ENCODE peak calls at places on chromosomes 5 and 9, in eight cellular contexts. F is thyroid gland, X is PC-9, C is WERI-Rb-1, A is spleen, B is choroid plexus epithelial cell, W is fibroblast of the aortic adventitia, Y is left ventricle myocardium inferior. D is an unnamed sample.

GRCh38 chr5:136134653-136135052 is 2.0 kb downstream of the SMAD5 start:
- DNase-seq in F (no peak), X (no peak), C (no peak), A (no peak), B (no peak), W (no peak), Y (no peak), D (no peak)

GRCh38 chr9:126682928-126683697 is 69.4 kb downstream of the LMX1B start:
- DNase-seq in F (peak), X (no peak), C (no peak), A (no peak), B (no peak), W (no peak), Y (peak), D (no peak)

GRCh38 chr5:58064799-58065198 is 395.1 kb downstream of the PLK2 start:
- DNase-seq in F (no peak), X (no peak), C (no peak), A (no peak), B (no peak), W (peak), Y (no peak), D (no peak)

GRCh38 chr5:469752-470483 is 26.9 kb downstream of the EXOC3 start:
- DNase-seq in F (peak), X (no peak), C (peak), A (peak), B (no peak), W (no peak), Y (peak), D (peak)

GRCh38 chr9:10534863-10535262 is 77.9 kb downstream of the PTPRD start:
- DNase-seq in F (no peak), X (no peak), C (no peak), A (no peak), B (no peak), W (no peak), Y (no peak), D (no peak)

GRCh38 chr9:125744616-125745387 is 2.4 kb upstream of the PBX3 start:
- DNase-seq in F (no peak), X (no peak), C (no peak), A (no peak), B (peak), W (peak), Y (no peak), D (no peak)

GRCh38 chr5:26205146-26205545 is 833.2 kb downstream of the CDH9 start:
- DNase-seq in F (no peak), X (no peak), C (no peak), A (no peak), B (no peak), W (no peak), Y (no peak), D (no peak)

GRCh38 chr9:4339357-4339756 is 39.5 kb upstream of the GLIS3 start:
- DNase-seq in F (peak), X (peak), C (peak), A (peak), B (peak), W (peak), Y (peak), D (peak)

GRCh38 chr5:151492729-151493128 is 45.3 kb downstream of the SLC36A1 start:
- DNase-seq in F (no peak), X (no peak), C (no peak), A (no peak), B (peak), W (peak), Y (no peak), D (no peak)

GRCh38 chr9:100341889-100342288 is 10.9 kb downstream of the TEX10 start:
- DNase-seq in F (no peak), X (no peak), C (no peak), A (no peak), B (no peak), W (no peak), Y (no peak), D (no peak)

GRCh38 chr5:95261369-95262175 is 23.3 kb downstream of the MCTP1 start:
- DNase-seq in F (no peak), X (peak), C (peak), A (no peak), B (peak), W (peak), Y (no peak), D (no peak)

GRCh38 chr5:128924299-128924698 is 41.0 kb upstream of the SLC27A6 start:
- DNase-seq in F (no peak), X (no peak), C (no peak), A (no peak), B (no peak), W (no peak), Y (no peak), D (no peak)

GRCh38 chr9:137149367-137149766 is 10.4 kb downstream of the GRIN1 start:
- DNase-seq in F (no peak), X (no peak), C (no peak), A (no peak), B (no peak), W (no peak), Y (no peak), D (peak)

GRCh38 chr5:33313150-33313549 is 127.6 kb upstream of the TARS1 start:
- DNase-seq in F (no peak), X (peak), C (no peak), A (no peak), B (peak), W (peak), Y (no peak), D (no peak)

GRCh38 chr9:32508728-32509127 is 17.3 kb downstream of the RIGI start:
- DNase-seq in F (no peak), X (no peak), C (no peak), A (no peak), B (no peak), W (no peak), Y (no peak), D (no peak)

GRCh38 chr9:79021084-79021483 is 550.7 kb upstream of the TLE4 start:
- DNase-seq in F (no peak), X (no peak), C (no peak), A (no peak), B (no peak), W (no peak), Y (no peak), D (no peak)

GRCh38 chr5:90985341-90985740 is 397.8 kb downstream of the ARRDC3 start:
- DNase-seq in F (no peak), X (no peak), C (no peak), A (no peak), B (peak), W (no peak), Y (no peak), D (no peak)

GRCh38 chr9:129256959-129257713 is 79.1 kb upstream of the IER5L start:
- DNase-seq in F (no peak), X (no peak), C (no peak), A (peak), B (no peak), W (no peak), Y (no peak), D (no peak)

GRCh38 chr9:124311283-124311682 is 53.5 kb downstream of the NEK6 start:
- DNase-seq in F (no peak), X (no peak), C (peak), A (no peak), B (no peak), W (no peak), Y (no peak), D (no peak)
- TF ChIP-seq CTCF in F (no peak), X (no peak), C (peak), A (no peak), B (peak), W (no peak), Y (no peak), D (no peak)

GRCh38 chr5:110054240-110054639 is 364.5 kb downstream of the MAN2A1 start:
- DNase-seq in F (peak), X (no peak), C (no peak), A (no peak), B (peak), W (peak), Y (no peak), D (peak)

GRCh38 chr5:110062246-110062645 is 372.5 kb downstream of the MAN2A1 start:
- DNase-seq in F (no peak), X (no peak), C (no peak), A (no peak), B (no peak), W (no peak), Y (no peak), D (no peak)

GRCh38 chr5:110055301-110055700 is 365.6 kb downstream of the MAN2A1 start:
- DNase-seq in F (no peak), X (no peak), C (no peak), A (no peak), B (no peak), W (no peak), Y (no peak), D (no peak)

GRCh38 chr5:110056580-110057114 is 366.9 kb downstream of the MAN2A1 start:
- DNase-seq in F (no peak), X (no peak), C (no peak), A (no peak), B (no peak), W (no peak), Y (no peak), D (no peak)

DNA sequence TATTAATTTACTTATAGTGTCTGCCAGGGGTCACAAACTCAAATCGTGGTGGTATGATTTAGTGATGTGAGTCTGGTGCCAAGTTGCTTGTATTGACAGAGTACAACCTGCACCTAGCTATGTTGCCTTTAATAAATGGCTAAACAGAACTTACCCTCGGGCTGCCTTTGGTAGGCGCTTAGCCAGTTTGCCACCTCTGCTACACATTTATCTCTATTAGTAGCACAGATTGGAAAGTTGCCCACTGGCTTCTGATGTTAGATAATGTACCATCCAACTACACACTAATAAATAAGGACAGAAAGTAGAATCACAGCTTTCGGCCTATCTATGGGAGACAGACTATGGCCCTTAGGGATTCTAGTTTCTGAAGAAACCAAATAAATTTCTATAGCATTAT is 368.4 kb downstream of the MAN2A1 start:
- DNase-seq in F (no peak), X (no peak), C (no peak), A (no peak), B (no peak), W (no peak), Y (no peak), D (no peak)
- TF ChIP-seq CTCF in F (no peak), X (no peak), C (no peak), A (no peak), B (no peak), W (no peak), Y (no peak), D (no peak)

DNA sequence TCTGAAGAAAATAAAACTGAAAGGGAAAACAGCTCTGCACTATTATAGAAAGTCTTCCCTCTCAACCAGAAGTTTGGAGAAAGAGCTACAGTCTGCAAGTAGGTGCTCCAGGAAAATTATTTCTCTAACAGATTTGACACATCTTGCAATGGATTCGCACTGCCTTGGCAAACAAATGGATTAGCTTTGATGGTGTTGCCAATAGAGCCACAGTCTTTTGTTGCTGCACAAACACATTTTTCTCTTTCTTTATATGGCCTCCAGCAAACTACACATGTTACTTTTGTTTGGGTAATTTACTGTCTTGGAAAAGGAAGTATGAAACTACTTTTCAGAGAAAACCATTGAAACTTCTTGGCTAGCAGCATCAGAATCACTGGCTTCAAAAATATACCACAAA is 523.2 kb downstream of the EFNA5 start:
- DNase-seq in F (no peak), X (no peak), C (no peak), A (no peak), B (no peak), W (no peak), Y (no peak), D (no peak)
- TF ChIP-seq CTCF in F (no peak), X (no peak), C (no peak), A (no peak), B (no peak), W (no peak), Y (no peak), D (no peak)

GRCh38 chr5:159441441-159441840 is 111.2 kb upstream of the IL12B start:
- DNase-seq in F (no peak), X (no peak), C (peak), A (no peak), B (no peak), W (no peak), Y (peak), D (peak)
- TF ChIP-seq CTCF in F (peak), X (peak), C (peak), A (no peak), B (peak), W (peak), Y (peak), D (peak)

GRCh38 chr5:149127394-149127955 is 13.8 kb upstream of the ABLIM3 start:
- DNase-seq in F (no peak), X (no peak), C (no peak), A (no peak), B (no peak), W (peak), Y (no peak), D (no peak)

GRCh38 chr5:149128023-149128875 is 13.0 kb upstream of the ABLIM3 start:
- DNase-seq in F (peak), X (peak), C (peak), A (no peak), B (peak), W (peak), Y (no peak), D (peak)

GRCh38 chr5:149123211-149123610 is 18.1 kb upstream of the ABLIM3 start:
- DNase-seq in F (no peak), X (no peak), C (no peak), A (no peak), B (no peak), W (no peak), Y (no peak), D (no peak)

GRCh38 chr5:149126898-149127297 is 14.4 kb upstream of the ABLIM3 start:
- DNase-seq in F (no peak), X (peak), C (no peak), A (no peak), B (no peak), W (no peak), Y (no peak), D (no peak)

GRCh38 chr5:149125386-149125891 is 15.9 kb upstream of the ABLIM3 start:
- DNase-seq in F (peak), X (peak), C (no peak), A (no peak), B (peak), W (no peak), Y (no peak), D (peak)
- TF ChIP-seq CTCF in F (peak), X (peak), C (peak), A (no peak), B (peak), W (peak), Y (peak), D (no peak)

GRCh38 chr9:20191239-20191840 is 402.5 kb upstream of the SLC24A2 start:
- DNase-seq in F (no peak), X (no peak), C (no peak), A (no peak), B (peak), W (no peak), Y (no peak), D (no peak)
- TF ChIP-seq CTCF in F (no peak), X (no peak), C (no peak), A (no peak), B (peak), W (no peak), Y (no peak), D (no peak)

GRCh38 chr5:78536797-78537196 is 111.8 kb downstream of the LHFPL2 start:
- DNase-seq in F (no peak), X (no peak), C (no peak), A (no peak), B (no peak), W (no peak), Y (no peak), D (no peak)

GRCh38 chr5:78534148-78535009 is 114.2 kb downstream of the LHFPL2 start:
- DNase-seq in F (no peak), X (no peak), C (no peak), A (no peak), B (peak), W (peak), Y (peak), D (no peak)

GRCh38 chr5:78537406-78537805 is 111.2 kb downstream of the LHFPL2 start:
- DNase-seq in F (no peak), X (no peak), C (no peak), A (no peak), B (no peak), W (no peak), Y (no peak), D (no peak)

GRCh38 chr5:78530342-78531096 is 118.1 kb downstream of the LHFPL2 start:
- DNase-seq in F (no peak), X (no peak), C (no peak), A (no peak), B (peak), W (peak), Y (no peak), D (no peak)

DNA sequence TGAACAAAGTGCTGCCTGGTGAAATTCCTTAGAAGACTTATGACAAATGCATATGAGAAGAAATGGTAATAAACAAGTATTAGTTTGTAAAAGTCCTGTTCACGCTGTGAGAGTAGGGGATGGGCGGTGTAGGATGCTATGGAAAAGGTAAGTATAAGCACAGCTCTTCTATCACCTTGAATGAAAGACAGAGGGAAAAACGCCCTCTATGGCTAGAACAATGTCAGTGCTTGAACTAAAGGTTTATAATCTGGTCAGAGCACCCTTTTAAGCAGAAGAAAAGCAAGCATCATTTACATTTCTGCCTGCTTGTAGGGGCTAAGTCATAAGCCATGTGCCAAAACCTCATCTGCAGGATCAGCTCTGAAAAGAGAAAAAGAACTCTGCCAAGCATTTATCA is 115.2 kb downstream of the LHFPL2 start:
- DNase-seq in F (no peak), X (no peak), C (no peak), A (no peak), B (peak), W (peak), Y (no peak), D (no peak)
- TF ChIP-seq CTCF in F (peak), X (peak), C (peak), A (no peak), B (peak), W (peak), Y (peak), D (peak)

GRCh38 chr9:118630931-118631595 is 738.2 kb downstream of the BRINP1 start:
- DNase-seq in F (no peak), X (no peak), C (no peak), A (no peak), B (no peak), W (no peak), Y (no peak), D (no peak)

GRCh38 chr9:118637681-118638080 is 731.6 kb downstream of the BRINP1 start:
- DNase-seq in F (no peak), X (no peak), C (no peak), A (no peak), B (no peak), W (no peak), Y (no peak), D (no peak)

GRCh38 chr9:118630079-118630478 is 739.2 kb downstream of the BRINP1 start:
- DNase-seq in F (no peak), X (no peak), C (no peak), A (no peak), B (no peak), W (no peak), Y (no peak), D (no peak)

GRCh38 chr9:118635416-118635815 is 733.8 kb downstream of the BRINP1 start:
- DNase-seq in F (no peak), X (no peak), C (no peak), A (no peak), B (no peak), W (no peak), Y (no peak), D (no peak)

DNA sequence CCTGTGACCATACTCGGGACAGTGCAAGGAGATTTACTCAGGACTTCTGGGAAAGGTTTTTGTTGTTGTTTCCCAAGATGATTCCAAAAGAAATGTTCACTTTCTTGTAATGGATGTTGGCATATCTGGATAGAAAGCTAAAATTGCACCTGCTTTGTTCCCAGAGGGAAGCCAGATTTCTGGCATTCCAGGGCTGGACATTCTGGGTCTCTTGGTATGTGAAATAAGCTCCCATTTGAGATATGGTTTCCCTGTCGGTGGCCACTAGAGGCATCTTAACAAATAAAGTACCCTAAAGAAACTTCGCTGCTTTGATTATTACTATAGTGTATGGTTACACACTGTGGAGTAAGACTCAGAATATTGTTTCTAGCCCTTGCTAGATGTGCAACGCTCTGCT is 737.3 kb downstream of the BRINP1 start:
- DNase-seq in F (no peak), X (no peak), C (no peak), A (no peak), B (no peak), W (no peak), Y (no peak), D (no peak)
- TF ChIP-seq CTCF in F (no peak), X (no peak), C (no peak), A (no peak), B (no peak), W (no peak), Y (no peak), D (no peak)

D was measured in glutamatergic neuron.